ENCODE peak calls at places on chromosomes 7 and 10, in five cellular contexts. Z is HepG2, A is H1, V is GM12878, O is K562. F is an unnamed sample.

GRCh38 chr10:58791137-58791536 is 278.5 kb downstream of the BICC1 start:
- DNase-seq in A (no peak), Z (no peak), O (no peak), V (no peak), F (no peak)

GRCh38 chr10:118991326-118991725 is 38.2 kb upstream of the NANOS1 start:
- DNase-seq in Z (no peak), O (no peak), A (no peak), V (no peak), F (no peak)

GRCh38 chr10:95552680-95553342 is 8.4 kb downstream of the SORBS1 start:
- DNase-seq in V (no peak), A (no peak), Z (peak; percentile 78), O (no peak), F (no peak)

GRCh38 chr10:84665883-84666463 is 337.6 kb downstream of the CCSER2 start:
- DNase-seq in V (no peak), A (peak; percentile 89), Z (peak; percentile 37), O (peak; percentile 75), F (peak; percentile 21)

GRCh38 chr7:134855467-134855866 is 76.0 kb downstream of the CALD1 start:
- DNase-seq in Z (no peak), O (no peak), A (no peak), V (no peak), F (no peak)

GRCh38 chr7:128108641-128109423 is 77.6 kb upstream of the LRRC4 start:
- DNase-seq in V (peak; percentile 78), Z (no peak), O (no peak), A (no peak), F (no peak)

GRCh38 chr7:104677587-104677986 is 336.4 kb upstream of the KMT2E start:
- DNase-seq in O (no peak), V (no peak), A (no peak), Z (no peak), F (no peak)

GRCh38 chr7:103141753-103142404 is 7.0 kb downstream of the NAPEPLD start:
- DNase-seq in A (no peak), V (peak; percentile 12), Z (no peak), O (no peak), F (no peak)

GRCh38 chr10:132591166-132591971 is 53.8 kb downstream of the INPP5A start:
- DNase-seq in O (no peak), Z (peak; percentile 87), A (no peak), V (no peak), F (no peak)

GRCh38 chr7:32216759-32217158 is 146.6 kb upstream of the PDE1C start:
- DNase-seq in Z (no peak), A (peak; percentile 26), V (no peak), O (no peak), F (no peak)

DNA sequence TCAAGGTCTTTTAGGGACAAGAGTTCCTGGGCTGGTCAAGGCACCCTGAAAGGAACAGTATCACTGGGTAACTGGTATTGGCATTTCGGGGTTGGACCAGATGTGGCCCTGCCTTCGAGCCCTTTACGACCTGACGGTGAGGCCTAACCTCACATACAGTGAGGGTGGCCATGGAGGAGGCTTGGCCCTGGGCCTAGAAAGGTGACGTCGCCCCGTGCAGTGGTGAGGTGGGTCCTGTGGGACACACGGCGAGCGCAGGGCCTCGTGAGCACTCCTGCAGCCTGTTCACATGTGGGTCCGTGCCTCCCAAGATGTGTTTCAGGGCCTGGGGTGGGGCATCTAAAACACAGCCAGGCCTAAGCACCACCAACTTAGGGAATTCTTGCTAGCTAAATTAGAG is 36.1 kb downstream of the CRHR2 start:
- DNase-seq in V (no peak), Z (no peak), A (peak; percentile 36), O (no peak), F (no peak)
- H4K20me1 ChIP-seq in V (no peaks in the 10 kb centered on the region), Z (no peaks in the 10 kb centered on the region), A (peaks cover 9% of the 10 kb centered on the region), O (peaks cover 4% of the 10 kb centered on the region), F (no peaks in the 10 kb centered on the region)

GRCh38 chr7:92528188-92528957 is at the start of the genes PEX1 and RBM48:
- DNase-seq in Z (peak; percentile 99), O (peak; percentile 94), A (peak; percentile 85), V (peak; percentile 96), F (peak; percentile 99)
- TF ChIP-seq POLR2A in Z (peak; percentile 92), O (peak; percentile 96), A (peak; percentile 75), V (peak; percentile 90), F (no peak)

GRCh38 chr7:117071597-117071996 is 118.3 kb downstream of the ST7 start:
- DNase-seq in A (no peak), Z (no peak), O (peak; percentile 25), V (no peak), F (no peak)
- TF ChIP-seq SP1 in A (no peak), Z (no peak), O (no peak), V (no peak), F (no peak)

GRCh38 chr7:148867571-148868377 is 16.3 kb downstream of the EZH2 start:
- DNase-seq in Z (no peak), O (no peak), A (no peak), V (no peak), F (no peak)
- H4K20me1 ChIP-seq in Z (peaks cover 7% of the 10 kb centered on the region), O (peaks cover 69% of the 10 kb centered on the region), A (peaks cover 9% of the 10 kb centered on the region), V (no peaks in the 10 kb centered on the region), F (peaks cover 41% of the 10 kb centered on the region)

GRCh38 chr10:99921948-99922347 is 87.8 kb downstream of the DNMBP start:
- DNase-seq in A (no peak), Z (no peak), V (no peak), O (no peak), F (peak; percentile 71)
- TF ChIP-seq POLR2A in A (no peak), Z (no peak), V (no peak), O (no peak), F (no peak)

DNA sequence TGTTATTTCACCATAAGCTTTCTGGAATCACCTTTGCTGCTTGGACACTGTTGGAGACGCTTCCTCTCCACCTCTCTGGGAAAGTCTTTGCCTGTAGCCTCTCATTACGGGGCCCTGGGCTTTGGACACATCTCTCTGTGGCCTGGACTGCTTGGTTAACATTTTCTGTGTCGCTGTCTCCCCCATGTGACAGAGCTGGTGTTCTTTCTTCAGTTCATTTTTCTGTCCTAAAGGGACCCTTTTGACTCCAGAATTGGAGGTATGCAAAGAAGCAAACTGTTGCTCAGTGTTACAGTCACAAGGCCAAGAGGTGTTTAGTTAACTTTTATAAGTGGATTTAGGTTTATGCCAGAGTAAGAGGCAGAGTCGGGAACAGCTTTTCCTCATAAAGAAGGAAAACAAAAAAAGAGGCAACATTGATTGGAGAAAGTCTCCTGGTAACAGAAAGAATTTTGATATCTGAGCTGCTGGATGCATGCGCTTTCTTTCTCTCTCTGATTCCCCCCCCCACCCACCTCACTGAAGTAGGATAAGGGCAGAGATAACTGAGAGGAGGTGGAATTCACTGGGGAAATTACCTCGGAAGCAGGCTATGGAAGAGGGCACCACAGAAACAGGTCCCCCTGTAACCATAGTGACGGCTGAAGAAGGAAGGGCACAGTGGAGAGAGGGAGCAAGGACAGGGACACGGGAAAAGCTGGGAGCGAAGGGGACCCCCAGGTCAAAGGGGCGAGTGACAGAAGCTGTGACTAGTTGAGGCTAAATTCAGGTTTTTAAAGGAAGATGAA is 57.8 kb downstream of the LGI1 start:
- DNase-seq in A (no peak), V (no peak), Z (no peak), O (no peak), F (no peak)
- TF ChIP-seq SP1 in A (no peak), V (no peak), Z (no peak), O (no peak), F (no peak)

DNA sequence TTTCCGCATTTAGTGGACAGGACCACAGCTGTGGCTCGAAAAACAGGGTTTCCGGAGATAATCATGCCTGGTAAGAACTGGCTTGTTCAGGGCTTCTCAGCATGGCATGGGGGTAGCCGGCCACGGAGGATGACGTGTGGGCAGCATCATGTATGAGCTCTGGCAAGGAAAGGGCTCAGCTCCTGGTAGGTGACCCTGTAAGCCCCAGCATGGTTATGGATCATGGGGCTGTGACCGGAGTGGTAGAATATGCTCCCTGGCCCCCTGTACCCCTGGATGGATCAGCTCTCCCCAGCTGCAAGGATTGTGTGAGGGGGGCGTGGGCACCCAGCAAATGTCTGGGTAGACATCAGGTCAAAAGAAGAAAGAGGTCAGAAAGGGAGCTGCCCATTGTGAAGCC is 113.5 kb downstream of the DOCK1 start:
- DNase-seq in A (no peak), V (no peak), O (no peak), Z (no peak), F (no peak)
- H4K20me1 ChIP-seq in A (no peaks in the 10 kb centered on the region), V (no peaks in the 10 kb centered on the region), O (no peaks in the 10 kb centered on the region), Z (no peaks in the 10 kb centered on the region), F (no peaks in the 10 kb centered on the region)

GRCh38 chr7:124515431-124515830 is 250.2 kb downstream of the GPR37 start:
- DNase-seq in Z (no peak), V (no peak), O (no peak), A (no peak), F (no peak)
- TF ChIP-seq POLR2A in Z (no peak), V (no peak), O (no peak), A (no peak), F (no peak)

GRCh38 chr10:34670101-34670500 is 145.0 kb downstream of the PARD3 start:
- DNase-seq in O (no peak), A (no peak), Z (no peak), V (no peak), F (no peak)
- TF ChIP-seq SP1 in O (no peak), A (no peak), Z (no peak), V (no peak), F (no peak)

GRCh38 chr7:148835854-148836253 is 48.2 kb downstream of the EZH2 start:
- DNase-seq in Z (no peak), O (no peak), A (no peak), V (no peak), F (no peak)
- H4K20me1 ChIP-seq in Z (no peaks in the 10 kb centered on the region), O (no peaks in the 10 kb centered on the region), A (peaks cover 5% of the 10 kb centered on the region), V (no peaks in the 10 kb centered on the region), F (peaks cover 8% of the 10 kb centered on the region)